ENCODE peak calls at places on chromosomes 6 and 20, in four cellular contexts. One of them, this sample, is unnamed.

GRCh38 chr6:31351734-31352496 is 5.1 kb downstream of the HLA-B start:
- DNase-seq in H9: no peak
- DNase-seq in IMR-90: no peak
- DNase-seq in mesendoderm: no peak
- DNase-seq in this sample: no peak

GRCh38 chr6:145844933-145845531 is 30.4 kb upstream of the FBXO30 start:
- DNase-seq in H9: no peak
- DNase-seq in IMR-90: no peak
- DNase-seq in mesendoderm: no peak
- DNase-seq in this sample: no peak

GRCh38 chr6:21615504-21615903 is 22.0 kb downstream of the SOX4 start:
- DNase-seq in H9: no peak
- DNase-seq in mesendoderm: no peak
- DNase-seq in IMR-90: peak
- DNase-seq in this sample: no peak

GRCh38 chr6:170142559-170142958 is 148.3 kb downstream of the DLL1 start:
- DNase-seq in mesendoderm: no peak
- DNase-seq in IMR-90: no peak
- DNase-seq in H9: no peak
- DNase-seq in this sample: no peak

GRCh38 chr20:434221-434620 is 26.1 kb downstream of the RBCK1 start:
- DNase-seq in mesendoderm: peak
- DNase-seq in IMR-90: no peak
- DNase-seq in H9: peak
- DNase-seq in this sample: no peak

GRCh38 chr6:144264270-144265060 is 20.7 kb upstream of the UTRN start:
- DNase-seq in H9: peak
- DNase-seq in mesendoderm: peak
- DNase-seq in IMR-90: peak
- DNase-seq in this sample: no peak

GRCh38 chr20:40160151-40160550 is 528.9 kb downstream of the MAFB start:
- DNase-seq in IMR-90: peak
- DNase-seq in mesendoderm: peak
- DNase-seq in H9: peak
- DNase-seq in this sample: peak

GRCh38 chr6:33187809-33188208 is 4.5 kb downstream of the COL11A2 start:
- DNase-seq in IMR-90: no peak
- DNase-seq in mesendoderm: no peak
- DNase-seq in H9: no peak
- DNase-seq in this sample: no peak

GRCh38 chr6:380234-381218 is 11.0 kb upstream of the IRF4 start:
- DNase-seq in IMR-90: no peak
- DNase-seq in H9: peak
- DNase-seq in mesendoderm: no peak
- DNase-seq in this sample: no peak

GRCh38 chr20:38167851-38168760 is 3.0 kb upstream of the TGM2 start:
- DNase-seq in H9: peak
- DNase-seq in mesendoderm: peak
- DNase-seq in IMR-90: peak
- DNase-seq in this sample: no peak

GRCh38 chr6:22551280-22551679 is 18.1 kb upstream of the HDGFL1 start:
- DNase-seq in IMR-90: peak
- DNase-seq in H9: no peak
- DNase-seq in mesendoderm: no peak
- DNase-seq in this sample: no peak

GRCh38 chr20:46900068-46900467 is 5.4 kb downstream of the EYA2 start:
- DNase-seq in H9: no peak
- DNase-seq in mesendoderm: no peak
- DNase-seq in IMR-90: no peak
- DNase-seq in this sample: no peak
- H3K56ac ChIP-seq in H9: no peak
- H3K56ac ChIP-seq in mesendoderm: no peak
- H3K56ac ChIP-seq in IMR-90: no peak
- H3K56ac ChIP-seq in this sample: no peak

DNA sequence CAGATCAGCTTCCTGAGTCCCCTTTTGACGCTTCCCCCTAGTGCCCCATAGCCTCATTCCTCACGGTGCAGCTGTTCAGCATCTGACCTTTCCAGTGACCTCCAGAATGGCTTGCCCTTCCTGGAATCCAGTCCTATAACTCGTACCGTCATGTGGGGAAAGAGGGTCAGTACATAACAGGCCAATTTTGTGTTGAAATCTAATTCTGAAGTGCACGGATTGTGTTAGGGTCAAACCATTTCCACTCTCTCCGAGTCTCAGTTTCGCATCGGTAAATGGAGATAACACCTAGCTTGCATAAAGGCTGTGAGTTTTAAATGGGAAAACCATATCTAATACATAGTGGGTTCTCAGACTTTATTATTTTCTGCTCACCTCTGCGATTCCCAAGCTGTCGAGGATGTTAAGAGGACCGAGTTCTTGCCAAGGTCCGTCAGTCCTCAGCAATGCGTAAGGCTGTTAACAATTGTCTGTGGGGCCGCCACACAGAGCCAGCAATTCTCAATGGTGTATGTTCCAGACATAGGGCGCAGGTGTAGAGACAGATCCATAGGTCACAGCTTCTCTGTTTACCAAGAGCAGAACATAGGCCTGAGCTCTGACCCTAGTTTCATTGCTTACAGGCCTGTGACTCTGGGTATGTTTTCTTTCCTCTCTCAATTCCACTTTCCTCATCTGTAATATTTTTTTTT is 45.5 kb upstream of the CCR6 start:
- DNase-seq in mesendoderm: no peak
- DNase-seq in IMR-90: no peak
- DNase-seq in H9: no peak
- DNase-seq in this sample: no peak
- H3K56ac ChIP-seq in mesendoderm: no peak
- H3K56ac ChIP-seq in IMR-90: no peak
- H3K56ac ChIP-seq in H9: no peak
- H3K56ac ChIP-seq in this sample: no peak

GRCh38 chr6:51992834-51993233 is 94.6 kb downstream of the PKHD1 start:
- DNase-seq in IMR-90: no peak
- DNase-seq in mesendoderm: no peak
- DNase-seq in H9: no peak
- DNase-seq in this sample: no peak
- H3K56ac ChIP-seq in IMR-90: no peak
- H3K56ac ChIP-seq in mesendoderm: no peak
- H3K56ac ChIP-seq in H9: no peak
- H3K56ac ChIP-seq in this sample: no peak

GRCh38 chr6:134870677-134871498 is 79.0 kb downstream of the ALDH8A1 start:
- DNase-seq in mesendoderm: no peak
- DNase-seq in IMR-90: peak
- DNase-seq in H9: no peak
- DNase-seq in this sample: no peak
- H3K56ac ChIP-seq in mesendoderm: no peak
- H3K56ac ChIP-seq in IMR-90: no peak
- H3K56ac ChIP-seq in H9: no peak
- H3K56ac ChIP-seq in this sample: no peak

DNA sequence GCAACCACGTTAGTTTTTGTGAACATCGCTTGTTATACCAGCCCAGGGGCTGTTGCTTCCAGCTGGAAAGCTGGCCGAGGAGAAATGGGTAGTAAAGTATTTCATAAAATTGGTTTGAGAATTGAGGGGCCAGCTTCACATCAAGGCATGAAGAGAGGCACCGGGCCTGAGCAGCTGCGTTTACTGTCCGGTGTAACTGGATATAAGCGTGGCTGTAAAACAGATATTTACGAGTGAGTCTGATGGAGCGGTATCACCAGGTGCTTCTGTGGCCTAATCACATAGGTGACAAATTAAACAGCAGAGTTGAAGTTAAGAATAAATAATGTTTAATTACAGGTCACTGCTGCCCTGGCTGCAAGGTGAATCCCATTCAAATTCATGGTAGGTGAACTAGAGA is 274.9 kb downstream of the BMP7 start:
- DNase-seq in IMR-90: no peak
- DNase-seq in H9: no peak
- DNase-seq in mesendoderm: no peak
- DNase-seq in this sample: no peak
- H3K56ac ChIP-seq in IMR-90: no peak
- H3K56ac ChIP-seq in H9: no peak
- H3K56ac ChIP-seq in mesendoderm: no peak
- H3K56ac ChIP-seq in this sample: no peak

GRCh38 chr6:148518371-148519156 is 175.9 kb downstream of the SASH1 start:
- DNase-seq in mesendoderm: no peak
- DNase-seq in H9: no peak
- DNase-seq in IMR-90: no peak
- DNase-seq in this sample: no peak
- H3K56ac ChIP-seq in mesendoderm: no peak
- H3K56ac ChIP-seq in H9: no peak
- H3K56ac ChIP-seq in IMR-90: no peak
- H3K56ac ChIP-seq in this sample: no peak

DNA sequence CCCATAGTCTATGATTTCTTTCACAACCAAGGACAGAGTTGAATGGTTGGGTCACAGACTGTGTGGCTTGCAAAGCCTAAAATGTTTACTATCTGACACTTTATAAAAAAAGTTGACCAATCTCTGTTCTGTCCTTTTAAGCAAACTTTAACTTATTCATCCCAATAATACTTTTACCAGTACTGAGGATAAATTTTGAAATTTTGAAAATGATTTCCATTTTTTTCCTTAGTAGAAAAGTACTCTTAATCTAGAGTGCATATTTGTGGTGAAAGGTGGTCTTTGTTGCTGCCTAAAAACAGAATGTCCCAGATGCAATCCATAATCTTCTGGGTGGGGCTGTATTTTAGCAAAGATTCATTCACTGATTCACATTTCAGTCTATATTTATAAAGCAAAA is 573.7 kb downstream of the COL12A1 start:
- DNase-seq in H9: no peak
- DNase-seq in mesendoderm: no peak
- DNase-seq in IMR-90: no peak
- DNase-seq in this sample: no peak
- H3K56ac ChIP-seq in H9: no peak
- H3K56ac ChIP-seq in mesendoderm: no peak
- H3K56ac ChIP-seq in IMR-90: no peak
- H3K56ac ChIP-seq in this sample: no peak

DNA sequence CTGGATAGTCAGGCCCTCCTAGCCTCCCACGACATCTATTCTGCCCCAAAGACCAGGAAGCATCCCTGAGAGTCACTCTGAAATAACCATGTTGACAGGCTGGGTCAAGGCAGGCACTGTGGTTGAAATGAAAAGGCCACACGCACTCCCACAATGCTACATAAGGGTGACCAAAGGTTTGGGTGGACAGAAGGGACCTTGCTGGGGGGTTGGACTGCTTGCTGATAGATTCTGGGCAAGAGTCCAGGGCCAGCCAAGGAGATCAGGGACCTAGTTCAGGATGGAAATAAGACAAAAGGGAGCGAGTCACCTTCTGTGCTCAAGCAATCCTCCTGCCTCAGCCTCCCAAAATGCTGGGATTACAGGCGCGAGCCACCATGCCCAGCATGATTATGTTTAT is 32.5 kb upstream of the DSN1 start:
- DNase-seq in H9: no peak
- DNase-seq in IMR-90: no peak
- DNase-seq in mesendoderm: no peak
- DNase-seq in this sample: no peak
- H3K56ac ChIP-seq in H9: no peak
- H3K56ac ChIP-seq in IMR-90: no peak
- H3K56ac ChIP-seq in mesendoderm: no peak
- H3K56ac ChIP-seq in this sample: no peak

This sample was measured in H1.